ENCODE peak calls at places on chromosomes 1 and 21, in eight cellular contexts. G is endothelial cell, F is upper lobe of right lung, N is ovary, T is osteocyte, U is fibroblast of lung, L is GM20000, Y is mesothelial cell of epicardium. K is an unnamed sample.

GRCh38 chr1:65113298-65113697 is 34.7 kb upstream of the AK4 start:
- DNase-seq in L (no peak), F (no peak), G (no peak), Y (no peak), U (no peak), T (no peak), N (no peak), K (no peak)

GRCh38 chr1:51729156-51729823 is 112.4 kb downstream of the OSBPL9 start:
- DNase-seq in U (peak), N (peak), L (peak), G (peak), Y (peak), T (peak), F (peak), K (peak)

GRCh38 chr1:202807367-202807925 is 775 bp downstream of the KDM5B start:
- DNase-seq in U (peak), T (peak), F (peak), N (peak), Y (peak), G (peak), L (peak), K (peak)

GRCh38 chr1:12173631-12174121 is 6.9 kb downstream of the TNFRSF1B start:
- DNase-seq in N (peak), Y (no peak), T (no peak), G (no peak), L (peak), U (no peak), F (no peak), K (peak)

GRCh38 chr1:151718011-151718431 is 1.4 kb upstream of the CELF3 start:
- DNase-seq in G (no peak), F (no peak), T (no peak), Y (no peak), U (no peak), N (no peak), L (no peak), K (no peak)

GRCh38 chr1:24786191-24786590 is 40.9 kb downstream of the CLIC4 start:
- DNase-seq in L (no peak), Y (no peak), U (peak), N (no peak), T (no peak), F (no peak), G (no peak), K (no peak)

GRCh38 chr1:178784131-178784536 is 59.1 kb downstream of the RALGPS2 start:
- DNase-seq in T (no peak), N (no peak), U (no peak), G (no peak), L (no peak), Y (no peak), F (no peak), K (no peak)

GRCh38 chr1:20634594-20635084 is 1.4 kb downstream of the PINK1 start:
- DNase-seq in G (peak), U (peak), L (no peak), T (no peak), Y (no peak), N (no peak), F (peak), K (peak)

GRCh38 chr1:24933468-24933867 is 3.4 kb upstream of the RUNX3 start:
- DNase-seq in T (no peak), F (no peak), L (no peak), U (no peak), G (no peak), Y (no peak), N (no peak), K (no peak)

GRCh38 chr1:160354388-160354985 is 11.3 kb downstream of the NCSTN start:
- DNase-seq in Y (no peak), L (no peak), F (no peak), U (peak), G (peak), T (no peak), N (no peak), K (peak)

DNA sequence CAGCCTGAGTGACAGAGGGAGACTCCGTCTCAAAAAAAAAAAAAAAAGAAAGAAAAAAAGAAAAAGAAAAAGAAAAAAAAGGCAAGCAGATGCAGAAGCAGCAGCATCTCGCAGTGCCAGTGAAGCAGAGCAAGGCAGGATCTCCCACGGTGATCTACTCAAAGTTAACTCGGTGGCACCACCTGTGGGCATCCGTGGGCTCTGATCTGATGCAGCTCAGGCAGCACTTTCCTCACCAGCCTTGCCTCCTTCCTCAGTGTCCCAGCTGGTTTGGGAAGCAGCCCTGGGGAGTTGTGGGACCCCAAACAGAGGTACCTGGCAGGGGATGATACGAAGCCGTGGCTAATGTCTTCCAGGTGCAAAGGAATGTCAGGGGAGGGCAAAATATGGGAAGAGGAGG is 104.3 kb upstream of the KRTAP19-8 start:
- DNase-seq in U (no peak), T (no peak), N (no peak), G (peak), F (no peak), Y (no peak), L (no peak), K (peak)
- TF ChIP-seq CTCF in U (no peak), T (no peak), N (no peak), G (no peak), F (no peak), Y (no peak), L (no peak), K (no peak)

DNA sequence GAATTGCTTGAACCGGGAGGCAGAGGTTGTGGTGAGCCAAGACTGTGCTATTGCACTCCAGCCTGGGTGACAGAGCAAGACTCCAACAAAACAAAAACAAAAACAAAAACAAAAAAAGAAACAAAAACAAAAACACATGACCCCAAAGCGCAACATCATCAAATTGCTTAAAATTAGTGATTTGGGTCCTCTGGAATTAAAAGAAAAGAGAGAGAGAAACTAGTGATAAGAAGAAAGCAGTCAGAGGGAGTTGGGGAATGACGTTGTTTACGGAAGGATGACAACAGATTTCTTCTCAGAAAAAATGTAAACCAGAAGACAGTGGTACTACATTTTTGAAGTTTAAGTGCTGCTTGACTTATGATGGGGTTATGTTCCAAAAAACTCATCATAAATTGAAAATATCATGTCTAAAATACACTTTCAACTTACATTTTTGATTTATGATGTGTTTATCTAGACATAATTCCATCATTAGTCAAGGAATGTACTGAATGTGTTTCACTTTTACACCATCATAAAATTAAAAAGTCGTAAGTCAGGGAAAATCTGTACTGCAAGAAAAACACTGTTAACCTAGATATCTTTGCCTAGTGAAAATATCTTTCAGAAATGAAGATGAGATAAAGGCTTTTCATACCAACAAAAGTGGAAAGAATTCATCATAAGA is 88.0 kb downstream of the MT1HL1 start:
- DNase-seq in G (no peak), N (no peak), L (no peak), F (no peak), T (no peak), Y (no peak), U (no peak), K (no peak)
- TF ChIP-seq CTCF in G (no peak), N (no peak), L (no peak), F (no peak), T (no peak), Y (no peak), U (no peak), K (no peak)

GRCh38 chr1:36994863-36995262 is 39.5 kb downstream of the GRIK3 start:
- DNase-seq in T (no peak), Y (no peak), N (no peak), F (no peak), U (no peak), G (no peak), L (no peak), K (no peak)
- TF ChIP-seq CTCF in T (no peak), Y (no peak), N (no peak), F (no peak), U (no peak), G (no peak), L (no peak), K (no peak)

GRCh38 chr1:40311692-40312091 is 5.4 kb downstream of the COL9A2 start:
- DNase-seq in L (no peak), F (no peak), Y (no peak), N (no peak), G (no peak), U (no peak), T (no peak), K (no peak)

GRCh38 chr1:40312238-40313205 is 4.6 kb downstream of the COL9A2 start:
- DNase-seq in Y (no peak), N (no peak), G (no peak), L (peak), T (no peak), U (no peak), F (no peak), K (peak)

GRCh38 chr1:40310129-40310461 is 7.0 kb downstream of the COL9A2 start:
- DNase-seq in G (no peak), L (no peak), F (no peak), N (no peak), U (no peak), T (no peak), Y (no peak), K (no peak)

GRCh38 chr1:40309374-40310128 is 7.5 kb downstream of the COL9A2 start:
- DNase-seq in Y (no peak), F (no peak), U (no peak), T (no peak), L (no peak), N (no peak), G (no peak), K (no peak)

GRCh38 chr1:40310983-40311642 is 6.0 kb downstream of the COL9A2 start:
- DNase-seq in N (no peak), Y (no peak), G (no peak), F (no peak), U (no peak), L (no peak), T (no peak), K (no peak)
- TF ChIP-seq CTCF in N (no peak), Y (no peak), G (no peak), F (no peak), U (no peak), L (no peak), T (no peak), K (no peak)

GRCh38 chr1:108050134-108050533 is 85.2 kb upstream of the VAV3 start:
- DNase-seq in Y (no peak), U (no peak), L (no peak), N (no peak), F (peak), G (no peak), T (no peak), K (no peak)

GRCh38 chr1:108050911-108051624 is 86.1 kb upstream of the VAV3 start:
- DNase-seq in L (no peak), U (no peak), T (no peak), N (no peak), G (peak), Y (no peak), F (no peak), K (peak)

GRCh38 chr1:108047085-108047484 is 82.1 kb upstream of the VAV3 start:
- DNase-seq in F (no peak), N (no peak), U (no peak), T (no peak), Y (no peak), G (no peak), L (no peak), K (no peak)

GRCh38 chr1:108048311-108049082 is 83.5 kb upstream of the VAV3 start:
- DNase-seq in U (no peak), Y (no peak), F (no peak), L (no peak), N (no peak), T (no peak), G (no peak), K (no peak)

GRCh38 chr1:108049083-108049819 is 84.3 kb upstream of the VAV3 start:
- DNase-seq in L (no peak), T (no peak), F (peak), Y (no peak), N (no peak), U (no peak), G (peak), K (peak)
- TF ChIP-seq CTCF in L (no peak), T (peak), F (peak), Y (peak), N (no peak), U (peak), G (peak), K (peak)

DNA sequence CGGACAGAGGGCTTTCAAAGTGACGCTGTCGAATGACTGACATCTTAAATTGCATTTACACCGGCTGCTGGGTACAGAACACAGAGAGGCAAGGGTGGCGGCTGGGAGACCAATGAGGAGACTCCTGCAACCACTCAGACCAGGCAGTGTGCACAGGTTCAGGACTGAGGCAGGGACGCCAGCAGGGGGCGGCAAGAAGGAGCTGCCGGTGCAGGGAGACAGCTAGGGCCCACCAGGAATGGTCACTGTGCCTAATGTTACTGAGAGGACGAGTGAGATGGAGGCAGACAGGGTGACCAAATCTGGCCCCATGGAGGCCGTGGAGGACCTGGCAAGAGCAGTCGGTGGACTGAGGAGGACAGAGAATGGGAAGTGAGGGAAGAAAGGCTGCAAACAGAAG is 23.5 kb downstream of the GLIS1 start:
- DNase-seq in G (peak), N (no peak), L (no peak), F (no peak), U (peak), T (no peak), Y (peak), K (peak)
- TF ChIP-seq CTCF in G (peak), N (no peak), L (peak), F (no peak), U (peak), T (peak), Y (no peak), K (no peak)

K was measured in activated CD8-positive, alpha-beta T cell treated with anti-CD3 and anti-CD28 coated beads for 36 hours.